ENCODE peak calls at places on chromosomes 7 and 10, in six cellular contexts. P is psoas muscle, B is tibial artery, W is right lobe of liver, U is fibroblast of pulmonary artery, N is lower lobe of right lung. O is an unnamed sample.

GRCh38 chr10:123796736-123797135 is 94.9 kb downstream of the CPXM2 start:
- DNase-seq in U (no peak), W (no peak), B (no peak), N (no peak), P (no peak), O (no peak)

GRCh38 chr7:17090751-17091150 is 207.7 kb upstream of the AHR start:
- DNase-seq in U (peak; percentile 58), N (no peak), W (no peak), B (no peak), P (no peak), O (peak; percentile 67)

GRCh38 chr7:772861-773621 is 46.0 kb upstream of the PRKAR1B start:
- DNase-seq in P (no peak), W (no peak), N (no peak), B (no peak), U (no peak), O (no peak)

GRCh38 chr10:104762793-104763192 is 121.7 kb downstream of the SORCS3 start:
- DNase-seq in N (no peak), B (no peak), U (no peak), W (no peak), P (no peak), O (no peak)

GRCh38 chr10:98047009-98047741 is 16.8 kb upstream of the CRTAC1 start:
- DNase-seq in B (no peak), P (no peak), W (no peak), N (no peak), U (peak; percentile 12), O (no peak)

GRCh38 chr10:132847856-132848255 is 61.9 kb upstream of the NKX6-2 start:
- DNase-seq in U (no peak), P (no peak), W (no peak), B (peak; percentile 7), N (no peak), O (no peak)

GRCh38 chr10:128137877-128138276 is 11.7 kb upstream of the MKI67 start:
- DNase-seq in W (no peak), B (no peak), U (no peak), N (no peak), P (no peak), O (no peak)

GRCh38 chr7:28813238-28813962 is 144.7 kb downstream of the TRIL start:
- DNase-seq in W (no peak), B (no peak), U (no peak), P (no peak), N (no peak), O (peak; percentile 50)

GRCh38 chr7:18019562-18019961 is 8.1 kb downstream of the PRPS1L1 start:
- DNase-seq in B (no peak), W (no peak), U (peak; percentile 89), N (no peak), P (no peak), O (peak; percentile 74)

GRCh38 chr10:24894309-24894708 is 58.1 kb downstream of the PRTFDC1 start:
- DNase-seq in B (no peak), U (peak; percentile 82), W (no peak), N (no peak), P (no peak), O (peak; percentile 81)

GRCh38 chr7:2607913-2608899 is 23.6 kb upstream of the TTYH3 start:
- DNase-seq in N (no peak), U (no peak), B (no peak), P (no peak), W (no peak), O (no peak)

GRCh38 chr7:2607122-2607912 is 24.5 kb upstream of the TTYH3 start:
- DNase-seq in N (no peak), B (peak; percentile 89), U (peak; percentile 24), P (peak; percentile 76), W (no peak), O (no peak)

GRCh38 chr7:2610466-2610865 is 21.3 kb upstream of the TTYH3 start:
- DNase-seq in W (no peak), N (no peak), P (no peak), U (no peak), B (no peak), O (no peak)

GRCh38 chr7:2610898-2611297 is 20.9 kb upstream of the TTYH3 start:
- DNase-seq in B (no peak), U (no peak), P (no peak), W (no peak), N (no peak), O (no peak)

DNA sequence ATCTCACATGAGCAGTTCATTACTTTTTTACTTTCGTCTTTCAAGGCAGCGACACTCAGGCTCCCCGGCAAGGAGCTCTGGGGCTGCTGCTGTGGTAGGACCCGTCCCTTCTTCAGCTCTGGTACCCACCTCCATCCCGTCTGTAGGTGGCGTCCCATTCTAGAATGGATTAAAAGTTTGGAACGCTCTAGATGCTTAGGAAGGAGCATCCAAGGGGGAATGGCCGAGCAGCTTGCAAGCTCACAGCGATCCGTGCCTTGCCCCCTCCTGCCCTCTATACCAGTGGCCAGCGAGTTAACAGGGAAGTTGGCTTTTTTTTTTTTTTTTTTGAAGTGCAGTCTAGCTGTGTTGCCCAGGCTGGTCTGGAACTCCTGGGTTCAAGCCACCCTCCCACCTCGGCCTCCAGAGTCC is 22.8 kb upstream of the TTYH3 start:
- DNase-seq in N (no peak), B (no peak), W (no peak), U (peak; percentile 67), P (no peak), O (peak; percentile 56)
- H3K4me3 ChIP-seq in N (no peak overlapping the region), B (no peak overlapping the region), W (no peak overlapping the region), U (no peak overlapping the region), P (peak overlapping the region; percentile 7), O (no peak overlapping the region)

GRCh38 chr7:134985894-134986362 is 380 bp upstream of the AGBL3 start:
- DNase-seq in U (no peak), B (no peak), P (no peak), N (no peak), W (no peak), O (no peak)

GRCh38 chr7:134991469-134992339 is 5.4 kb downstream of the AGBL3 start:
- DNase-seq in U (peak; percentile 25), B (no peak), N (no peak), W (no peak), P (no peak), O (no peak)

GRCh38 chr7:134986363-134987231 is at the start of gene AGBL3:
- DNase-seq in W (peak; percentile 93), B (peak; percentile 99), N (peak; percentile 98), P (peak; percentile 97), U (peak; percentile 98), O (peak; percentile 95)

GRCh38 chr7:134992626-134993179 is 6.4 kb downstream of the AGBL3 start:
- DNase-seq in W (no peak), B (no peak), U (peak; percentile 76), N (no peak), P (no peak), O (no peak)

DNA sequence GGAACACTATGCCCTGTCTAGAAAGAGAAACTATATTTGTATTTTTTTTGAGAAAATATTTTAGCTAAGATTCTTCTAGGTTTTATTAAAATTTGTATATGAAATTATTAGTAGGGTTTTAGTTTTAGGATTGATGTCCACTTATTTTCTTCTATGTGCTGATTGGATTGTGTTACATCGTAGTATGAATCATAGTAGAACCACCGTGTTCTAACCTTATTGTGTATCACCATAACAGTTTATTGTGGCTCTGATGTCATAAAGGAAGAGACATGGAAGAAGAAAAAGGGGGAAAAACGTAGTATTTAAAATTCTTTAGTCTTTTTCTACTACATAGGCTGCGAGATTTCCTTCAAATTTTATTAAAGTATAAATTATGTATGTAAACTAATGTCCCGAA is 1.9 kb downstream of the AGBL3 start:
- DNase-seq in W (no peak), B (no peak), U (no peak), N (no peak), P (no peak), O (no peak)
- H3K4me3 ChIP-seq in W (no peak overlapping the region), B (peak overlapping the region; percentile 91), U (no peak overlapping the region), N (peak overlapping the region; percentile 77), P (peak overlapping the region; percentile 78), O (no peak overlapping the region)

GRCh38 chr7:112180223-112180622 is 26.0 kb downstream of the DOCK4 start:
- DNase-seq in N (no peak), B (no peak), P (no peak), U (no peak), W (no peak), O (no peak)
- H3K4me3 ChIP-seq in N (no peak overlapping the region), B (no peak overlapping the region), P (no peak overlapping the region), U (no peak overlapping the region), W (no peak overlapping the region), O (no peak overlapping the region)

DNA sequence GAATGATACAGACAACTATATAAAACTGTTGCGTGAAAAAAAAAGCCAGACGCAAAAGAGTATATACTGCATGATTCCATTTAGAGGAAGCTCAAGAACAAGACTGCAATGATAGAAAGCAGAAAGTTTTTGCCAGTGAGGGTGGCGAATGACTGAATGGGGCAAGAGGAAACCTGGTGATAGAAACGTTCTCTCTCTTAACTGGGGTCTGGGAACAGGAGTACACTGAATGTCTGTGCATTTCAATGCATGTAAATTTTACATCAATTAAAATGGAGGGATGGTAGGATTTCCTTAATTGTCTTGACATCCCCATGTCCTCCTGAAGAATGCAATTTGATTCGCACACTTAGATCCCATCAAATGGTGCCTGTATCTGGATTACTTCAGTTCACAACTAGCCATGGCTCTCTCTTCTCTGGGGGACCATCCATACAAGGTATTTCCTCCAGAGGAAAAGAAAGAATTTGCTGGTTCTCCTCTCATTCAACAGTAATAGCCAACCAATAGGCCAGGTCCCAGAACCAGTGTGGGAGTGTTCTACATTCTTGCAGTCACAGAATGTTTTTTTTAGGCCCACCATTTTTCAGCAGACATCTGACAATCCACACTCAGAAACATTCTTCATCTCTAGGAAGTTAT is 221.0 kb upstream of the KLF14 start:
- DNase-seq in N (no peak), B (no peak), U (no peak), P (no peak), W (no peak), O (no peak)
- H3K4me3 ChIP-seq in N (no peak overlapping the region), B (no peak overlapping the region), U (no peak overlapping the region), P (no peak overlapping the region), W (no peak overlapping the region), O (no peak overlapping the region)

O was measured in foreskin fibroblast.